ENCODE peak calls at places on chromosomes 4 and X, in five cellular contexts. F is NCI-H187; X is CD4-positive, alpha-beta memory T cell; T is endothelial cell; A is skeletal muscle cell. C is an unnamed sample.

GRCh38 chrX:39157796-39158195 is 356.5 kb downstream of the MID1IP1 start:
- DNase-seq in F (no peak), X (no peak), T (no peak), A (no peak), C (no peak)

GRCh38 chrX:73262991-73263390 is 48.3 kb upstream of the NAP1L2 start:
- DNase-seq in F (no peak), X (no peak), T (no peak), A (no peak), C (no peak)

GRCh38 chrX:135740683-135741149 is 27.3 kb downstream of the CT45A3 start:
- DNase-seq in F (no peak), X (peak; percentile 29), T (peak; percentile 44), A (no peak), C (peak; percentile 51)

GRCh38 chr4:184848510-184848909 is 22.7 kb upstream of the ACSL1 start:
- DNase-seq in F (no peak), X (no peak), T (no peak), A (no peak), C (no peak)

GRCh38 chr4:55321707-55322264 is 24.3 kb upstream of the SRD5A3 start:
- DNase-seq in F (peak; percentile 59), X (no peak), T (peak; percentile 85), A (peak; percentile 30), C (peak; percentile 75)

GRCh38 chr4:40157444-40157843 is 39.4 kb upstream of the RHOH start:
- DNase-seq in F (no peak), X (no peak), T (no peak), A (no peak), C (no peak)

GRCh38 chrX:134396174-134396573 is 63.8 kb upstream of the HPRT1 start:
- DNase-seq in F (no peak), X (peak; percentile 13), T (no peak), A (no peak), C (no peak)

GRCh38 chrX:39361736-39362135 is 560.5 kb downstream of the MID1IP1 start:
- DNase-seq in F (no peak), X (no peak), T (no peak), A (no peak), C (no peak)

GRCh38 chr4:93791570-93792195 is 36.9 kb upstream of the ATOH1 start:
- DNase-seq in F (peak; percentile 6), X (no peak), T (peak; percentile 69), A (no peak), C (peak; percentile 71)

GRCh38 chrX:74232859-74233258 is 71.1 kb upstream of the ZCCHC13 start:
- DNase-seq in F (no peak), X (no peak), T (no peak), A (no peak), C (no peak)